ENCODE peak calls at places on chromosome 10, in four cellular contexts. Y is sigmoid colon, L is HepG2, T is K562. S is an unnamed sample.
A peak's percentile ranks its signal among the peaks of the same experiment; 100 is the strongest.

GRCh38 chr10:64345856-64346255 is 824.7 kb downstream of the REEP3 start:
- DNase-seq in L (no peak), T (no peak), Y (no peak), S (no peak)

GRCh38 chr10:114413398-114413797 is 9.1 kb upstream of the AFAP1L2 start:
- DNase-seq in L (no peak), Y (peak; percentile 80), T (no peak), S (no peak)

GRCh38 chr10:26739087-26739631 is 41.7 kb downstream of the PDSS1 start:
- DNase-seq in T (no peak), L (no peak), Y (no peak), S (no peak)

GRCh38 chr10:101484154-101484748 is 103.8 kb downstream of the POLL start:
- DNase-seq in L (no peak), Y (no peak), T (no peak), S (no peak)

GRCh38 chr10:79437111-79437814 is 8.2 kb downstream of the ZCCHC24 start:
- DNase-seq in T (no peak), Y (no peak), L (no peak), S (no peak)

GRCh38 chr10:63976538-63976937 is 455.3 kb downstream of the REEP3 start:
- DNase-seq in T (peak; percentile 67), Y (no peak), L (peak; percentile 29), S (peak; percentile 33)

GRCh38 chr10:93199221-93199681 is 125.6 kb downstream of the CYP26A1 start:
- DNase-seq in T (peak; percentile 12), L (peak; percentile 22), Y (peak; percentile 86), S (peak; percentile 74)

GRCh38 chr10:3874988-3875841 is 90.2 kb upstream of the KLF6 start:
- DNase-seq in Y (no peak), T (no peak), L (no peak), S (peak; percentile 48)

GRCh38 chr10:121792198-121792597 is 135.6 kb downstream of the ATE1 start:
- DNase-seq in T (peak; percentile 3), L (no peak), Y (no peak), S (no peak)

GRCh38 chr10:70513848-70514309 is 35.3 kb downstream of the PALD1 start:
- DNase-seq in T (no peak), Y (no peak), L (no peak), S (peak; percentile 53)

GRCh38 chr10:61789031-61789430 is 112.5 kb upstream of the ARID5B start:
- DNase-seq in T (no peak), L (no peak), Y (no peak), S (no peak)

GRCh38 chr10:21083861-21084260 is 186.8 kb upstream of the NEBL start:
- DNase-seq in Y (no peak), L (no peak), T (no peak), S (no peak)

GRCh38 chr10:70803768-70804423 is 11.9 kb upstream of the SGPL1 start:
- DNase-seq in Y (no peak), T (no peak), L (no peak), S (no peak)

GRCh38 chr10:51462076-51462779 is 237.2 kb downstream of the CSTF2T start:
- DNase-seq in Y (no peak), T (no peak), L (no peak), S (no peak)

GRCh38 chr10:79310217-79310865 is 36.9 kb upstream of the PPIF start:
- DNase-seq in L (no peak), Y (no peak), T (no peak), S (no peak)

GRCh38 chr10:77604063-77604462 is 33.5 kb downstream of the KCNMA1 start:
- DNase-seq in T (no peak), L (no peak), Y (peak; percentile 32), S (no peak)

GRCh38 chr10:3263082-3263481 is 90.5 kb upstream of the PITRM1 start:
- DNase-seq in T (no peak), Y (no peak), L (no peak), S (no peak)

GRCh38 chr10:74121368-74121767 is 29.3 kb downstream of the AP3M1 start:
- DNase-seq in Y (no peak), L (no peak), T (no peak), S (no peak)

GRCh38 chr10:78351283-78351682 is 317.6 kb downstream of the RPS24 start:
- DNase-seq in L (no peak), T (no peak), Y (peak; percentile 12), S (no peak)

GRCh38 chr10:84546609-84547008 is 218.2 kb downstream of the CCSER2 start:
- DNase-seq in Y (no peak), T (no peak), L (no peak), S (no peak)

GRCh38 chr10:35259769-35260397 is 76.4 kb upstream of the CCNY start:
- DNase-seq in T (peak; percentile 50), Y (no peak), L (peak; percentile 14), S (no peak)

GRCh38 chr10:93079663-93080349 is 6.1 kb downstream of the CYP26A1 start:
- DNase-seq in Y (no peak), T (no peak), L (no peak), S (no peak)

GRCh38 chr10:12391191-12391590 is 41.8 kb downstream of the CAMK1D start:
- DNase-seq in L (no peak), T (no peak), Y (no peak), S (no peak)

GRCh38 chr10:114938818-114939193 is 811 bp downstream of the TRUB1 start:
- DNase-seq in Y (no peak), T (no peak), L (no peak), S (no peak)

DNA sequence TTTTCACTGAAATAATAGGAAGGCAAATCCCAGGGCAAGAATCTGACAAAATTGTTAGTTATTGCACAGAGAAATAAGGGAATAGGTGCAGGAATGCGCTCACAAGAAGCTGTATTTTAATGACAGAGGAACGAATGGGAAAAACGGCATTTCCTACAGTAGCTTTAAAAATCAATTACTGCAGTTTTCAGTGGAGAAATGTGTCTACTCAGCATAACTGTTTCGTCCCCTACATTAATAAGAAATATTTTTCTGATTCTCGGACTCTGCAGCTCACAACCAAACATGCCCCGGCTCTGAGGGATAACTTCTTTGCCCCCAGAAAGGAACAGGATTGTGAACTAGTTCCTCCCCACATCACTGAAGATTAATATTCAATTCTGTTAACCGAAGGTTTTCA is 44.9 kb upstream of the TCERG1L start:
- DNase-seq in L (no peak), Y (no peak), T (no peak), S (no peak)
- H3K9me3 ChIP-seq in L (no peaks in the 10 kb centered on the region), Y (no peaks in the 10 kb centered on the region), T (no peaks in the 10 kb centered on the region), S (no peaks in the 10 kb centered on the region)

GRCh38 chr10:94363251-94363565 is 469 bp upstream of the NOC3L start:
- DNase-seq in Y (no peak), T (no peak), L (no peak), S (no peak)
- H3K4me3 ChIP-seq in Y (peak overlapping the region; percentile 72), T (peak overlapping the region; percentile 86), L (no peak overlapping the region), S (peak overlapping the region; percentile 49)

GRCh38 chr10:16965242-16965620 is 148.0 kb upstream of the RSU1 start:
- DNase-seq in Y (no peak), L (no peak), T (no peak), S (no peak)

GRCh38 chr10:16967000-16967865 is 150.0 kb upstream of the RSU1 start:
- DNase-seq in L (no peak), Y (no peak), T (no peak), S (no peak)

GRCh38 chr10:16965740-16966447 is 148.7 kb upstream of the RSU1 start:
- DNase-seq in T (no peak), L (peak; percentile 55), Y (peak; percentile 73), S (peak; percentile 21)

GRCh38 chr10:16967866-16968721 is 150.9 kb upstream of the RSU1 start:
- DNase-seq in T (no peak), Y (peak; percentile 77), L (peak; percentile 40), S (peak; percentile 24)

GRCh38 chr10:16968722-16969055 is 151.5 kb upstream of the RSU1 start:
- DNase-seq in Y (no peak), T (no peak), L (no peak), S (no peak)
- TF ChIP-seq POLR2AphosphoS5 in Y (no peak), T (no peak), L (no peak), S (no peak)

GRCh38 chr10:128471151-128471550 is 344.9 kb upstream of the MKI67 start:
- DNase-seq in Y (no peak), T (no peak), L (no peak), S (no peak)
- H3K9me3 ChIP-seq in Y (no peaks in the 10 kb centered on the region), T (no peaks in the 10 kb centered on the region), L (no peaks in the 10 kb centered on the region), S (no peaks in the 10 kb centered on the region)

DNA sequence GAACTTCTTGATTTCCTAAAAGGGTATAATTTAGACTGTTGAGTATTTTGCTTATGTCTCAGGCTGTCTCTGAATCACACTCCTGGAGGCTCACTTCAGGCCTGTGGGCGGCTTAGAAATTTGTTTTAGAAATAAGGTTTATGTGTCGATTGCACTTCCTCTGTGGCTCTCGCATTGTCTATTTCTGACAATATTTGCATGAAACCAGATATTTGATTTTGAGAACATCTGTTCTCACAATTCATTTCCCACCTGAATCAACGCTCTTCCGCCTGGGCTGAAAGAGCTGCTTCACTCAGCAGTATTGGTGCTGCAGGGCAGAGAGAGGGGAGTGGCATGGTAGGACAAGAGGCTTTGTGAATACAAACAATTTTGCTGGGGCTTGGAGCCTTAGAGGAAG is 262.0 kb downstream of the ADRA2A start:
- DNase-seq in T (no peak), L (no peak), Y (no peak), S (peak; percentile 24)
- H3K4me3 ChIP-seq in T (no peak overlapping the region), L (no peak overlapping the region), Y (no peak overlapping the region), S (no peak overlapping the region)

GRCh38 chr10:14010083-14010551 is 320.6 kb downstream of the FRMD4A start:
- DNase-seq in L (no peak), T (no peak), Y (no peak), S (no peak)

GRCh38 chr10:14008648-14009072 is 322.1 kb downstream of the FRMD4A start:
- DNase-seq in T (no peak), L (no peak), Y (no peak), S (no peak)

GRCh38 chr10:14014423-14014822 is 316.3 kb downstream of the FRMD4A start:
- DNase-seq in Y (no peak), L (no peak), T (no peak), S (no peak)

GRCh38 chr10:14010827-14011574 is 319.7 kb downstream of the FRMD4A start:
- DNase-seq in Y (no peak), T (no peak), L (no peak), S (no peak)

GRCh38 chr10:14009315-14010082 is 321.2 kb downstream of the FRMD4A start:
- DNase-seq in Y (no peak), T (no peak), L (no peak), S (no peak)
- TF ChIP-seq POLR2AphosphoS5 in Y (no peak), T (no peak), L (no peak), S (no peak)

GRCh38 chr10:37789590-37789989 is 67.8 kb downstream of the ZNF248 start:
- DNase-seq in L (peak; percentile 68), T (no peak), Y (no peak), S (no peak)

GRCh38 chr10:37780536-37780935 is 76.9 kb downstream of the ZNF248 start:
- DNase-seq in Y (no peak), T (no peak), L (no peak), S (no peak)

GRCh38 chr10:37784678-37785077 is 72.7 kb downstream of the ZNF248 start:
- DNase-seq in L (no peak), Y (no peak), T (no peak), S (no peak)
- H3K9me3 ChIP-seq in L (no peaks in the 10 kb centered on the region), Y (no peaks in the 10 kb centered on the region), T (no peaks in the 10 kb centered on the region), S (peaks cover 8% of the 10 kb centered on the region)

GRCh38 chr10:131771634-131772358 is 129.0 kb upstream of the PPP2R2D start:
- DNase-seq in L (no peak), Y (peak; percentile 56), T (no peak), S (no peak)
- H3K4me3 ChIP-seq in L (no peak overlapping the region), Y (no peak overlapping the region), T (no peak overlapping the region), S (no peak overlapping the region)

GRCh38 chr10:46052791-46053375 is 6.8 kb upstream of the MSMB start:
- DNase-seq in Y (no peak), T (no peak), L (no peak), S (no peak)
- TF ChIP-seq POLR2AphosphoS5 in Y (no peak), T (no peak), L (no peak), S (no peak)

GRCh38 chr10:109591631-109592030 is 331.7 kb downstream of the XPNPEP1 start:
- DNase-seq in Y (no peak), T (no peak), L (no peak), S (no peak)
- H3K9me3 ChIP-seq in Y (no peaks in the 10 kb centered on the region), T (no peaks in the 10 kb centered on the region), L (no peaks in the 10 kb centered on the region), S (no peaks in the 10 kb centered on the region)

S was measured in transverse colon.